ENCODE peak calls at places on chromosomes 3 and 15, in four cellular contexts. K is fibroblast of lung, H is A673, V is heart left ventricle. N is an unnamed sample. For H3K36me3, the result is how much of the 10 kb centered on the place peaks cover.

GRCh38 chr3:16548721-16549120 is 35.2 kb upstream of the RFTN1 start:
- DNase-seq in K (peak), H (no peak), V (no peak), N (no peak)

GRCh38 chr15:57235186-57235585 is 141.1 kb upstream of the CGNL1 start:
- DNase-seq in K (no peak), H (no peak), V (no peak), N (no peak)

GRCh38 chr3:111864821-111865656 is 6.0 kb downstream of the PHLDB2 start:
- DNase-seq in K (peak), H (peak), V (peak), N (no peak)

GRCh38 chr15:42457445-42458442 is 33.2 kb downstream of the ZNF106 start:
- DNase-seq in K (peak), H (peak), V (peak), N (peak)

GRCh38 chr15:38005949-38006800 is 71.7 kb downstream of the TMCO5A start:
- DNase-seq in K (no peak), H (no peak), V (no peak), N (no peak)

GRCh38 chr3:136817448-136817847 is 1.5 kb upstream of the SLC35G2 start:
- DNase-seq in K (peak), H (peak), V (no peak), N (no peak)

GRCh38 chr15:72486144-72486543 is 12.0 kb downstream of the ARIH1 start:
- DNase-seq in K (no peak), H (no peak), V (no peak), N (no peak)

GRCh38 chr15:40286061-40286532 is 3.2 kb upstream of the ANKRD63 start:
- DNase-seq in K (no peak), H (peak), V (no peak), N (no peak)

GRCh38 chr3:27943106-27943505 is 221.0 kb upstream of the EOMES start:
- DNase-seq in K (no peak), H (peak), V (no peak), N (no peak)

GRCh38 chr3:149367021-149367840 is 10.2 kb downstream of the TM4SF1 start:
- DNase-seq in K (peak), H (no peak), V (no peak), N (no peak)

GRCh38 chr3:66075281-66075680 is 36.6 kb upstream of the MAGI1 start:
- DNase-seq in K (peak), H (no peak), V (no peak), N (no peak)

GRCh38 chr3:51379746-51380330 is 5.3 kb upstream of the MANF start:
- DNase-seq in K (no peak), H (no peak), V (no peak), N (no peak)

GRCh38 chr15:63291507-63291906 is 14.1 kb downstream of the APH1B start:
- DNase-seq in K (peak), H (peak), V (no peak), N (no peak)

GRCh38 chr3:139906441-139906840 is 28.5 kb upstream of the CLSTN2 start:
- DNase-seq in K (peak), H (peak), V (no peak), N (no peak)

GRCh38 chr15:86691091-86691490 is 611.4 kb downstream of the AGBL1 start:
- DNase-seq in K (peak), H (no peak), V (no peak), N (no peak)

GRCh38 chr15:32643907-32644445 is 2.5 kb downstream of the SCG5 start:
- DNase-seq in K (no peak), H (peak), V (no peak), N (no peak)

GRCh38 chr15:72169921-72170611 is 27.5 kb downstream of the GRAMD2A start:
- DNase-seq in K (no peak), H (no peak), V (no peak), N (no peak)

GRCh38 chr3:28624079-28624478 is 275.5 kb upstream of the AZI2 start:
- DNase-seq in K (no peak), H (no peak), V (no peak), N (no peak)

GRCh38 chr3:167740961-167741587 is 5.6 kb downstream of the SERPINI1 start:
- DNase-seq in K (peak), H (peak), V (no peak), N (no peak)

GRCh38 chr3:31254483-31254882 is 278.2 kb upstream of the STT3B start:
- DNase-seq in K (no peak), H (no peak), V (no peak), N (no peak)

GRCh38 chr3:195587406-195587805 is 3.7 kb upstream of the APOD start:
- DNase-seq in K (no peak), H (no peak), V (no peak), N (no peak)

GRCh38 chr3:119570229-119570628 is 9.1 kb upstream of the ADPRH start:
- DNase-seq in K (no peak), H (no peak), V (no peak), N (no peak)

GRCh38 chr3:39024497-39024896 is 27.2 kb downstream of the SCN11A start:
- DNase-seq in K (no peak), H (no peak), V (no peak), N (no peak)

GRCh38 chr15:89401636-89402252 is 67.1 kb upstream of the POLG start:
- DNase-seq in K (peak), H (peak), V (no peak), N (no peak)

GRCh38 chr15:83380026-83380425 is 67.1 kb upstream of the SH3GL3 start:
- DNase-seq in K (peak), H (no peak), V (no peak), N (no peak)

GRCh38 chr3:149657458-149657795 is 398 bp downstream of the WWTR1 start:
- DNase-seq in K (peak), H (peak), V (peak), N (peak)

GRCh38 chr3:10474847-10475246 is 30.5 kb downstream of the ATP2B2 start:
- DNase-seq in K (no peak), H (no peak), V (no peak), N (no peak)

GRCh38 chr3:46276497-46277099 is 34.3 kb downstream of the CCR3 start:
- DNase-seq in K (no peak), H (peak), V (peak), N (peak)

GRCh38 chr15:100284701-100285100 is 57.1 kb downstream of the ADAMTS17 start:
- DNase-seq in K (peak), H (no peak), V (peak), N (peak)

GRCh38 chr3:58994746-58995330 is 55.0 kb downstream of the CFAP20DC start:
- DNase-seq in K (peak), H (peak), V (no peak), N (no peak)

GRCh38 chr15:39785139-39785538 is 2.5 kb upstream of the FSIP1 start:
- DNase-seq in K (no peak), H (no peak), V (no peak), N (no peak)

GRCh38 chr15:56759450-56759845 is 26.1 kb upstream of the ZNF280D start:
- DNase-seq in K (peak), H (peak), V (peak), N (no peak)

GRCh38 chr3:180646187-180646790 is 33.0 kb downstream of the CCDC39 start:
- DNase-seq in K (no peak), H (peak), V (no peak), N (no peak)

GRCh38 chr15:67116742-67117141 is 51.3 kb downstream of the SMAD3 start:
- DNase-seq in K (no peak), H (no peak), V (no peak), N (no peak)

GRCh38 chr3:9500108-9501050 is 53.2 kb downstream of the LHFPL4 start:
- DNase-seq in K (peak), H (peak), V (peak), N (peak)

GRCh38 chr3:107216711-107217110 is 160.5 kb upstream of the CCDC54 start:
- DNase-seq in K (peak), H (no peak), V (peak), N (no peak)

GRCh38 chr15:28917791-28918140 is 32.0 kb downstream of the APBA2 start:
- DNase-seq in K (no peak), H (no peak), V (no peak), N (peak)

GRCh38 chr3:25662921-25663320 is 1.8 kb downstream of the TOP2B start:
- DNase-seq in K (no peak), H (no peak), V (no peak), N (no peak)

GRCh38 chr15:84816694-84817460 is at the start of gene ALPK3:
- DNase-seq in K (peak), H (no peak), V (peak), N (peak)

GRCh38 chr3:140494970-140495369 is 182.9 kb upstream of the TRIM42 start:
- DNase-seq in K (peak), H (no peak), V (no peak), N (no peak)

GRCh38 chr15:52652286-52652685 is 26.9 kb downstream of the ATOSA start:
- DNase-seq in K (no peak), H (no peak), V (no peak), N (no peak)
- H3K27ac ChIP-seq in K (peak), H (peak), V (peak), N (peak)

GRCh38 chr3:43348852-43349574 is 62.7 kb downstream of the SNRK start:
- DNase-seq in K (no peak), H (no peak), V (no peak), N (no peak)
- H3K36me3 ChIP-seq in K (under half), H (under half), V (half or more), N (half or more)

GRCh38 chr3:100891033-100891432 is 102.2 kb downstream of the ABI3BP start:
- DNase-seq in K (peak), H (peak), V (no peak), N (no peak)
- TF ChIP-seq CTCF in K (peak), H (peak), V (peak), N (no peak)

DNA sequence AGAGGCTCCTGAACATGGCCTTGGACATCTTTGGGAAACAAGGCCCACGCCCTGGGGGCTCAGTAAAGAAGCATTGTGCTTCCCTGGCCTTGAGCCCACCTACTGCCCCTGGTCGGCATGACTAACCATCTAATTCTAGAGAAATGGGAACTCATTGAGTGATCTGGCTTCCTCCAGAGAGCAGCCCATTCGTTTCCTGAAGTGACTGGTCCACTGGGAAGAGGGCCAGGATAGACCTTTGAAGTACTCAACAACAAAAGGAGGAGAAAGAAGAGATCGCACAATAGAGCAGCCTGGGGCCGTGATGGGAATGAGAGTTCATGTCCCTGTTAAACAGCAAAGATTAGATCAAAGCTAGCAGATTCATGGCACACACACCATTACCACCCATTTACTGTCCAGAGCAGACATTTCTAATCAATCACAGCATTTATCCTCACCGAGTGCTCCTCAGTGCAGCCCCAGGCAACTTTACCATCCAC is 514.4 kb upstream of the PROK2 start:
- DNase-seq in K (peak), H (no peak), V (no peak), N (no peak)
- H3K27ac ChIP-seq in K (no peak), H (no peak), V (no peak), N (no peak)